ENCODE peak calls at places on chromosomes 6 and 20, in eight cellular contexts. S, Z, Y, A, L, V, I and W are unnamed samples.

GRCh38 chr6:150025201-150025917 is at the start of gene RAET1L:
- DNase-seq in Y (no peak), Z (no peak), S (no peak), A (no peak), V (no peak), I (peak), L (peak), W (no peak)

GRCh38 chr6:57432162-57432561 is 114.7 kb downstream of the PRIM2 start:
- DNase-seq in I (peak), L (no peak), Z (no peak), V (no peak), S (no peak), Y (no peak), A (no peak), W (no peak)

GRCh38 chr6:164478426-164478825 is 831.0 kb downstream of the C6orf118 start:
- DNase-seq in Y (no peak), L (no peak), I (no peak), S (no peak), Z (no peak), A (no peak), V (no peak), W (no peak)

GRCh38 chr6:110529355-110529754 is 52.9 kb upstream of the SLC22A16 start:
- DNase-seq in L (peak), S (no peak), I (no peak), Z (no peak), V (no peak), Y (no peak), A (no peak), W (no peak)

GRCh38 chr6:107318100-107318736 is 141.1 kb downstream of the PDSS2 start:
- DNase-seq in V (peak), I (peak), L (peak), Z (no peak), S (peak), Y (no peak), A (no peak), W (peak)

GRCh38 chr20:32820698-32821378 is 1.1 kb downstream of the MAPRE1 start:
- DNase-seq in Y (no peak), A (no peak), Z (peak), S (no peak), V (no peak), I (no peak), L (no peak), W (no peak)

GRCh38 chr6:501891-502601 is 110.5 kb downstream of the IRF4 start:
- DNase-seq in L (no peak), S (no peak), Z (no peak), A (no peak), I (no peak), V (no peak), Y (no peak), W (peak)

GRCh38 chr6:158219229-158219628 is 51.1 kb downstream of the GTF2H5 start:
- DNase-seq in Z (no peak), A (no peak), V (no peak), S (no peak), Y (peak), L (peak), I (peak), W (no peak)

GRCh38 chr6:162198925-162199324 is 528.6 kb downstream of the PRKN start:
- DNase-seq in Z (no peak), A (no peak), Y (no peak), L (no peak), V (no peak), I (no peak), S (no peak), W (no peak)

GRCh38 chr20:50658804-50659380 is 32.5 kb downstream of the RIPOR3 start:
- DNase-seq in S (no peak), A (no peak), L (no peak), I (peak), Y (no peak), V (no peak), Z (no peak), W (no peak)

GRCh38 chr20:4691753-4692152 is 30.0 kb upstream of the PRND start:
- DNase-seq in V (no peak), Z (no peak), Y (no peak), L (no peak), A (no peak), S (no peak), I (no peak), W (no peak)

GRCh38 chr6:110633731-110634130 is 157.3 kb upstream of the SLC22A16 start:
- DNase-seq in A (no peak), V (no peak), S (no peak), Y (no peak), L (no peak), Z (no peak), I (no peak), W (no peak)

GRCh38 chr20:36121981-36122930 is 32.3 kb upstream of the EPB41L1 start:
- DNase-seq in V (no peak), S (no peak), I (no peak), Y (no peak), L (no peak), Z (no peak), A (no peak), W (no peak)